ENCODE peak calls at places on chromosomes 5 and 9, in eight cellular contexts. One of them, this sample, is unnamed. For H3K4me1, the result is how much of the 10 kb centered on the place peaks cover.

GRCh38 chr5:12204761-12205160 is 300.5 kb upstream of the CTNND2 start:
- DNase-seq in K562: no peak
- DNase-seq in tibial nerve: no peak
- DNase-seq in A549: no peak
- DNase-seq in HCT116: no peak
- DNase-seq in spleen: no peak
- DNase-seq in adrenal gland: no peak
- DNase-seq in endothelial cell of umbilical vein: no peak
- DNase-seq in this sample: no peak

GRCh38 chr9:32764139-32764538 is 19.2 kb upstream of the TMEM215 start:
- DNase-seq in adrenal gland: no peak
- DNase-seq in K562: no peak
- DNase-seq in tibial nerve: no peak
- DNase-seq in spleen: no peak
- DNase-seq in endothelial cell of umbilical vein: no peak
- DNase-seq in HCT116: no peak
- DNase-seq in A549: no peak
- DNase-seq in this sample: no peak

GRCh38 chr5:35890021-35890740 is 33.5 kb downstream of the IL7R start:
- DNase-seq in HCT116: no peak
- DNase-seq in A549: no peak
- DNase-seq in adrenal gland: no peak
- DNase-seq in spleen: no peak
- DNase-seq in K562: no peak
- DNase-seq in tibial nerve: no peak
- DNase-seq in endothelial cell of umbilical vein: no peak
- DNase-seq in this sample: no peak

GRCh38 chr9:137975527-137975913 is 97.9 kb downstream of the CACNA1B start:
- DNase-seq in tibial nerve: no peak
- DNase-seq in adrenal gland: peak
- DNase-seq in spleen: peak
- DNase-seq in HCT116: no peak
- DNase-seq in endothelial cell of umbilical vein: no peak
- DNase-seq in A549: no peak
- DNase-seq in K562: no peak
- DNase-seq in this sample: peak

GRCh38 chr5:8641796-8642505 is 773.0 kb downstream of the MTRR start:
- DNase-seq in endothelial cell of umbilical vein: no peak
- DNase-seq in tibial nerve: no peak
- DNase-seq in HCT116: no peak
- DNase-seq in spleen: no peak
- DNase-seq in adrenal gland: no peak
- DNase-seq in A549: no peak
- DNase-seq in K562: no peak
- DNase-seq in this sample: no peak

GRCh38 chr9:117649126-117649525 is 55.1 kb upstream of the TLR4 start:
- DNase-seq in adrenal gland: no peak
- DNase-seq in HCT116: no peak
- DNase-seq in A549: no peak
- DNase-seq in tibial nerve: no peak
- DNase-seq in endothelial cell of umbilical vein: no peak
- DNase-seq in K562: no peak
- DNase-seq in spleen: no peak
- DNase-seq in this sample: no peak

GRCh38 chr5:149363345-149363744 is 5.5 kb downstream of the PCYOX1L start:
- DNase-seq in K562: no peak
- DNase-seq in endothelial cell of umbilical vein: no peak
- DNase-seq in A549: no peak
- DNase-seq in tibial nerve: no peak
- DNase-seq in HCT116: no peak
- DNase-seq in spleen: no peak
- DNase-seq in adrenal gland: no peak
- DNase-seq in this sample: no peak

GRCh38 chr9:129143461-129143927 is 32.3 kb downstream of the PTPA start:
- DNase-seq in HCT116: no peak
- DNase-seq in K562: peak
- DNase-seq in A549: no peak
- DNase-seq in adrenal gland: peak
- DNase-seq in tibial nerve: no peak
- DNase-seq in endothelial cell of umbilical vein: peak
- DNase-seq in spleen: peak
- DNase-seq in this sample: peak

GRCh38 chr9:15244001-15244441 is 63.0 kb downstream of the TTC39B start:
- DNase-seq in HCT116: no peak
- DNase-seq in tibial nerve: no peak
- DNase-seq in K562: no peak
- DNase-seq in A549: no peak
- DNase-seq in endothelial cell of umbilical vein: peak
- DNase-seq in adrenal gland: no peak
- DNase-seq in spleen: no peak
- DNase-seq in this sample: no peak

GRCh38 chr9:18994263-18994916 is 38.6 kb downstream of the SAXO1 start:
- DNase-seq in adrenal gland: no peak
- DNase-seq in HCT116: no peak
- DNase-seq in endothelial cell of umbilical vein: no peak
- DNase-seq in tibial nerve: no peak
- DNase-seq in spleen: no peak
- DNase-seq in A549: no peak
- DNase-seq in K562: no peak
- DNase-seq in this sample: no peak

GRCh38 chr5:90940227-90940995 is 381.8 kb downstream of the ADGRV1 start:
- DNase-seq in HCT116: no peak
- DNase-seq in spleen: no peak
- DNase-seq in A549: no peak
- DNase-seq in K562: no peak
- DNase-seq in tibial nerve: no peak
- DNase-seq in adrenal gland: peak
- DNase-seq in endothelial cell of umbilical vein: peak
- DNase-seq in this sample: no peak

GRCh38 chr9:132849168-132849831 is 28.8 kb downstream of the AK8 start:
- DNase-seq in K562: no peak
- DNase-seq in adrenal gland: peak
- DNase-seq in spleen: no peak
- DNase-seq in A549: no peak
- DNase-seq in tibial nerve: no peak
- DNase-seq in endothelial cell of umbilical vein: no peak
- DNase-seq in HCT116: no peak
- DNase-seq in this sample: no peak

GRCh38 chr9:15641301-15641700 is 88.5 kb downstream of the CCDC171 start:
- DNase-seq in tibial nerve: no peak
- DNase-seq in adrenal gland: no peak
- DNase-seq in HCT116: no peak
- DNase-seq in K562: no peak
- DNase-seq in endothelial cell of umbilical vein: no peak
- DNase-seq in A549: no peak
- DNase-seq in spleen: no peak
- DNase-seq in this sample: no peak

GRCh38 chr5:9850456-9850855 is 220.3 kb upstream of the TAS2R1 start:
- DNase-seq in A549: no peak
- DNase-seq in spleen: no peak
- DNase-seq in HCT116: no peak
- DNase-seq in adrenal gland: no peak
- DNase-seq in K562: no peak
- DNase-seq in endothelial cell of umbilical vein: no peak
- DNase-seq in tibial nerve: no peak
- DNase-seq in this sample: no peak

GRCh38 chr9:72576087-72576486 is 54.7 kb downstream of the TMC1 start:
- DNase-seq in spleen: no peak
- DNase-seq in tibial nerve: no peak
- DNase-seq in A549: no peak
- DNase-seq in K562: no peak
- DNase-seq in HCT116: no peak
- DNase-seq in adrenal gland: no peak
- DNase-seq in endothelial cell of umbilical vein: no peak
- DNase-seq in this sample: no peak

GRCh38 chr5:139285651-139286392 is 7.7 kb upstream of the MATR3 start:
- DNase-seq in endothelial cell of umbilical vein: no peak
- DNase-seq in spleen: no peak
- DNase-seq in HCT116: no peak
- DNase-seq in adrenal gland: no peak
- DNase-seq in K562: no peak
- DNase-seq in tibial nerve: no peak
- DNase-seq in A549: no peak
- DNase-seq in this sample: no peak
- TF ChIP-seq POLR2A in endothelial cell of umbilical vein: peak
- TF ChIP-seq POLR2A in spleen: no peak
- TF ChIP-seq POLR2A in HCT116: no peak
- TF ChIP-seq POLR2A in adrenal gland: no peak
- TF ChIP-seq POLR2A in K562: peak
- TF ChIP-seq POLR2A in tibial nerve: no peak
- TF ChIP-seq POLR2A in A549: no peak
- TF ChIP-seq POLR2A in this sample: no peak

DNA sequence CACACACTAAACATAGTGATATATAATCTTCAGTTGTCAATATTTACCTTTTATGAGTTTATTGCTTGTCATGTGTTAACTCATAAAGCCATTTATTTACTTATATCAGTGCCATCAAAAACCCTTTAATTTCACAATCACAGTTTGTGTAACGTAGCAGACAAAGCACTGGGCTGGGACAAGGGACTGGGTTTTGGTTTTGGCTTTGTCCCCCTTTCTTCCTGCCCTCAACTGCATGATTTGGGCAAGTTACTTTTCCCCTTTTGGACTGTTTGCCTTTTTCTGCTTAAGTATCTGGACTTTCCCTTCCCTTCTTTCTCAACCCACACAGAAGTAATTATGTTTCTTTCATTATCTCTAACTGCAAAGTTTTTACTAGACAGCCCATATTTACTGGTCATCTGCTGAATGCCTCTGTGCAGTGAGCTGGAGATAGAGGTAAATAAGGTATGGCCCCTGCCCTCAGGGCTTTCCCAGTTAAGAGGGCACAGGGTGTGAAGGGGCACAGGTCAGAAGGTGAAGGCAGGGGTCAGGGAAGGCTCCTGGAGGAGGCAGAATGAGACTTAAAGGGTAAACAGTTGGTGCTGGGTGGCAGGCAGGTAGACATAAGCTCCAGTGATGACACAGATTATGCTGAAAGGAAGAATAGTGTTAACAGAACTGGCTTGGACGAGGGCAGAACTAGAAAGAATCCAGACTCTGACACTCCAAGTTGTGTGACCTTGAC is 14.8 kb upstream of the NR3C1 start:
- DNase-seq in adrenal gland: no peak
- DNase-seq in tibial nerve: no peak
- DNase-seq in K562: no peak
- DNase-seq in endothelial cell of umbilical vein: no peak
- DNase-seq in A549: no peak
- DNase-seq in spleen: no peak
- DNase-seq in HCT116: no peak
- DNase-seq in this sample: no peak
- H3K4me1 ChIP-seq in adrenal gland: under half
- H3K4me1 ChIP-seq in tibial nerve: under half
- H3K4me1 ChIP-seq in K562: under half
- H3K4me1 ChIP-seq in endothelial cell of umbilical vein: under half
- H3K4me1 ChIP-seq in A549: under half
- H3K4me1 ChIP-seq in spleen: under half
- H3K4me1 ChIP-seq in HCT116: under half
- H3K4me1 ChIP-seq in this sample: under half

DNA sequence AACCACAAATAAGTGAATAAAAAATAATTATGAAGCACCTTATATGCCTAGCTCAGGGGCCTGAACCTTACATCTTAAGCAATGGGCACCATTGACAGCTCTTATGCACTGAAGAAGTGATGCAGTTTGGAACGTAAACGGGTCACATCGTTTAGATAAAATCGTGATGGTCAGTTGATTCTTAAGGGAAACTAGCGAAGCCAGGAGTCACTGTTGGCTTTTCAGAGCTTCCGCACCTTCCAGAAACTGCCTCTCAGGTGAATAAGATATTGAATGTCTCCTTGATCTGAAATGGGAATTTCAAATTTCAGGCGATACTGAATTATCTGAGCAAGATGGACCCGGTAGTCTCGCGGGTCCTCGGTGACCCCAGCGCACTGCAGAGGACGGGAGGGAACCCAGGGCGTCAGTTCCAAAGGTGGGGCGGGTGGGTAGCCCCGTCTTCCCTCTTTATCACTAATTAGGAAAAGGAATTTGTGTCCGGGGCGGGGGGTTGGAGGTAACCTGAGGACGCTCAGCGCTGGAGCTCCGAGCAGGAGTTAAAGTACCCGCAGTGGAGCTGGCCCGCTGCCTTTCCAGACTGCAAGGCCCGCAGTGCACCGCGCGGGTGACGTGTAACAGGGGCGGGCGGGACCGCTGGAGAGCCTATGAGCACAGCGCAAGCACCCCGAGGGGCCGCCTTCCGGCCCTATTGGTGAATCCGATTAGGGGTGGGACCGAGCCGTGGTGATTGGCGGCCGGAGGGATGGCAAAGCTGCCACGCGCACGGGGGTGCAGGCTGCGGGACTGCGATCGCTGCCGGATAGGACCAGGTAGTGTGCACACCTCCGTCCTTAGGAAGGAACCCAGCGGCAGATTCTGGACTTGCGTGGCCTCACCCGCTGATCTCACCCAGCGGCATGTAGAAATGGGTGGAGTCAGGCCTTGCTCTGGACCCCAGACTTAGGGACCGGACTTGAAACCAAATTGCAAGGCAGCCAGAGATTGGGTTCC is 19.7 kb upstream of the GARNL3 start:
- DNase-seq in tibial nerve: peak
- DNase-seq in HCT116: no peak
- DNase-seq in K562: peak
- DNase-seq in endothelial cell of umbilical vein: peak
- DNase-seq in A549: peak
- DNase-seq in spleen: peak
- DNase-seq in adrenal gland: peak
- DNase-seq in this sample: peak
- TF ChIP-seq POLR2A in tibial nerve: peak
- TF ChIP-seq POLR2A in HCT116: no peak
- TF ChIP-seq POLR2A in K562: peak
- TF ChIP-seq POLR2A in endothelial cell of umbilical vein: peak
- TF ChIP-seq POLR2A in A549: peak
- TF ChIP-seq POLR2A in spleen: no peak
- TF ChIP-seq POLR2A in adrenal gland: peak
- TF ChIP-seq POLR2A in this sample: peak

GRCh38 chr5:135135530-135136201 is 101.6 kb upstream of the PITX1 start:
- DNase-seq in adrenal gland: peak
- DNase-seq in A549: no peak
- DNase-seq in HCT116: peak
- DNase-seq in endothelial cell of umbilical vein: no peak
- DNase-seq in K562: peak
- DNase-seq in spleen: no peak
- DNase-seq in tibial nerve: peak
- DNase-seq in this sample: peak

GRCh38 chr5:135138116-135138850 is 104.3 kb upstream of the PITX1 start:
- DNase-seq in spleen: no peak
- DNase-seq in K562: no peak
- DNase-seq in endothelial cell of umbilical vein: no peak
- DNase-seq in HCT116: no peak
- DNase-seq in A549: no peak
- DNase-seq in tibial nerve: no peak
- DNase-seq in adrenal gland: no peak
- DNase-seq in this sample: no peak

GRCh38 chr5:135139397-135140134 is 105.5 kb upstream of the PITX1 start:
- DNase-seq in tibial nerve: no peak
- DNase-seq in A549: peak
- DNase-seq in endothelial cell of umbilical vein: no peak
- DNase-seq in HCT116: peak
- DNase-seq in adrenal gland: no peak
- DNase-seq in spleen: no peak
- DNase-seq in K562: peak
- DNase-seq in this sample: no peak

GRCh38 chr5:135134686-135135381 is 100.8 kb upstream of the PITX1 start:
- DNase-seq in adrenal gland: no peak
- DNase-seq in endothelial cell of umbilical vein: no peak
- DNase-seq in spleen: no peak
- DNase-seq in HCT116: no peak
- DNase-seq in tibial nerve: no peak
- DNase-seq in A549: no peak
- DNase-seq in K562: no peak
- DNase-seq in this sample: no peak

GRCh38 chr5:135137146-135137915 is 103.3 kb upstream of the PITX1 start:
- DNase-seq in spleen: no peak
- DNase-seq in HCT116: no peak
- DNase-seq in K562: no peak
- DNase-seq in endothelial cell of umbilical vein: no peak
- DNase-seq in A549: no peak
- DNase-seq in tibial nerve: no peak
- DNase-seq in adrenal gland: no peak
- DNase-seq in this sample: no peak
- H3K4me1 ChIP-seq in spleen: under half
- H3K4me1 ChIP-seq in HCT116: under half
- H3K4me1 ChIP-seq in K562: half or more
- H3K4me1 ChIP-seq in endothelial cell of umbilical vein: under half
- H3K4me1 ChIP-seq in A549: half or more
- H3K4me1 ChIP-seq in tibial nerve: under half
- H3K4me1 ChIP-seq in adrenal gland: under half
- H3K4me1 ChIP-seq in this sample: under half

This sample was measured in right lobe of liver.